ENCODE peak calls at places on chromosomes 11 and 22, in six cellular contexts. V is WERI-Rb-1; O is nucleus accumbens; R is HuH-7; L is activated CD8-positive, alpha-beta memory T cell treated with anti-CD3 and anti-CD28 coated beads, Interleukin-2, amount 50 U/mL, for 48 hours; K is fibroblast of mammary gland. U is an unnamed sample.

GRCh38 chr22:45207533-45207932 is 33.2 kb downstream of the KIAA0930 start:
- DNase-seq in L (no peak), V (no peak), R (no peak), O (no peak), K (no peak), U (no peak)

GRCh38 chr11:119803726-119804294 is 74.8 kb upstream of the NECTIN1 start:
- DNase-seq in V (no peak), K (no peak), L (no peak), O (no peak), R (no peak), U (no peak)

GRCh38 chr11:125348704-125349635 is 147.1 kb downstream of the FEZ1 start:
- DNase-seq in L (peak; percentile 79), K (peak; percentile 22), O (peak; percentile 26), V (peak; percentile 78), R (peak; percentile 69), U (peak; percentile 33)

GRCh38 chr22:26912985-26913384 is 255.6 kb downstream of the MIAT start:
- DNase-seq in R (no peak), O (no peak), K (no peak), V (no peak), L (no peak), U (no peak)

GRCh38 chr22:44259366-44260215 is 53.2 kb downstream of the SHISAL1 start:
- DNase-seq in L (peak; percentile 36), O (no peak), R (no peak), K (no peak), V (peak; percentile 2), U (no peak)

GRCh38 chr11:107397357-107397756 is 60.3 kb downstream of the CWF19L2 start:
- DNase-seq in V (peak; percentile 75), O (no peak), L (no peak), R (no peak), K (no peak), U (no peak)

GRCh38 chr11:65224939-65225283 is 36.9 kb upstream of the POLA2 start:
- DNase-seq in V (peak; percentile 89), K (peak; percentile 73), O (no peak), L (no peak), R (no peak), U (no peak)

GRCh38 chr11:84316866-84317560 is 1030.8 kb upstream of the CCDC90B start:
- DNase-seq in L (no peak), R (peak; percentile 14), V (no peak), K (peak; percentile 76), O (peak; percentile 71), U (peak; percentile 91)

GRCh38 chr22:24975813-24976341 is 23.4 kb downstream of the KIAA1671 start:
- DNase-seq in K (peak; percentile 24), L (no peak), O (no peak), V (no peak), R (no peak), U (no peak)

GRCh38 chr11:61007383-61007970 is 36.0 kb downstream of the CD6 start:
- DNase-seq in V (no peak), K (no peak), O (no peak), R (no peak), L (no peak), U (no peak)

GRCh38 chr11:122863704-122864326 is 18.7 kb upstream of the JHY start:
- DNase-seq in L (no peak), K (peak; percentile 59), R (peak; percentile 16), V (peak; percentile 35), O (peak; percentile 2), U (peak; percentile 26)

GRCh38 chr11:106503901-106504300 is 426.4 kb downstream of the AASDHPPT start:
- DNase-seq in K (no peak), R (no peak), O (no peak), V (no peak), L (no peak), U (no peak)

GRCh38 chr11:19832166-19832750 is 119.6 kb downstream of the NAV2 start:
- DNase-seq in V (peak; percentile 81), R (no peak), K (no peak), O (peak; percentile 25), L (no peak), U (peak; percentile 73)

GRCh38 chr11:75582935-75583709 is 21.1 kb downstream of the SERPINH1 start:
- DNase-seq in O (peak; percentile 66), R (peak; percentile 90), V (peak; percentile 84), K (peak; percentile 48), L (peak; percentile 71), U (peak; percentile 55)

GRCh38 chr11:61610905-61611304 is 30.0 kb upstream of the SYT7 start:
- DNase-seq in O (no peak), R (no peak), L (no peak), V (no peak), K (no peak), U (no peak)

GRCh38 chr22:49685686-49686085 is 142.0 kb downstream of the BRD1 start:
- DNase-seq in R (no peak), O (no peak), V (no peak), L (no peak), K (no peak), U (no peak)

GRCh38 chr11:32069361-32070058 is 21.4 kb upstream of the RCN1 start:
- DNase-seq in V (no peak), L (no peak), O (no peak), K (no peak), R (no peak), U (no peak)

GRCh38 chr11:62664405-62665074 is 470 bp downstream of the C11orf98 start:
- DNase-seq in R (peak; percentile 58), V (peak; percentile 56), K (peak; percentile 43), L (no peak), O (no peak), U (no peak)

GRCh38 chr11:121656333-121657090 is 203.7 kb upstream of the SORL1-AS1 start:
- DNase-seq in K (no peak), R (peak; percentile 7), L (no peak), V (no peak), O (no peak), U (peak; percentile 59)

GRCh38 chr11:48087974-48088681 is 107.8 kb downstream of the PTPRJ start:
- DNase-seq in L (no peak), O (no peak), R (no peak), K (no peak), V (no peak), U (no peak)

GRCh38 chr11:131925829-131926228 is 555.4 kb downstream of the NTM start:
- DNase-seq in O (no peak), L (no peak), K (no peak), V (no peak), R (no peak), U (no peak)

GRCh38 chr11:1087961-1088926 is 13.6 kb downstream of the MUC2 start:
- DNase-seq in O (no peak), V (no peak), L (no peak), K (no peak), R (no peak), U (no peak)

GRCh38 chr11:29578806-29579205 is 438.0 kb downstream of the KCNA4 start:
- DNase-seq in K (no peak), V (no peak), L (no peak), R (no peak), O (no peak), U (no peak)

GRCh38 chr11:12319734-12320387 is 57.5 kb upstream of the PARVA start:
- DNase-seq in O (no peak), K (no peak), R (no peak), V (no peak), L (no peak), U (no peak)

GRCh38 chr11:28245131-28245530 is 136.9 kb downstream of the METTL15 start:
- DNase-seq in R (no peak), K (peak; percentile 28), L (no peak), O (no peak), V (no peak), U (no peak)

GRCh38 chr11:19853016-19853415 is 140.4 kb downstream of the NAV2 start:
- DNase-seq in L (no peak), O (no peak), V (no peak), R (no peak), K (peak; percentile 54), U (no peak)

GRCh38 chr11:16804104-16804947 is 65.9 kb downstream of the C11orf58 start:
- DNase-seq in K (peak; percentile 86), L (no peak), O (no peak), V (no peak), R (no peak), U (no peak)

GRCh38 chr11:69099193-69099592 is 50.5 kb downstream of the TPCN2 start:
- DNase-seq in V (no peak), O (no peak), K (no peak), L (no peak), R (no peak), U (no peak)

GRCh38 chr11:61968758-61969390 is 1.4 kb upstream of the FTH1 start:
- DNase-seq in O (no peak), V (no peak), K (no peak), R (no peak), L (no peak), U (no peak)

GRCh38 chr11:58770627-58771457 is 39.1 kb upstream of the GLYAT start:
- DNase-seq in L (no peak), K (peak; percentile 91), O (no peak), V (no peak), R (no peak), U (no peak)

GRCh38 chr22:35150163-35151107 is 84.5 kb downstream of the ISX start:
- DNase-seq in L (peak; percentile 89), R (peak; percentile 52), V (peak; percentile 88), K (peak; percentile 37), O (peak; percentile 12), U (peak; percentile 34)

GRCh38 chr11:23405350-23405937 is 545.2 kb upstream of the CCDC179 start:
- DNase-seq in V (no peak), L (no peak), O (no peak), K (no peak), R (no peak), U (no peak)

GRCh38 chr22:27459955-27460354 is 341.6 kb downstream of the MN1 start:
- DNase-seq in K (no peak), V (no peak), R (no peak), O (no peak), L (no peak), U (no peak)

GRCh38 chr11:69352181-69352580 is 58.2 kb downstream of the MYEOV start:
- DNase-seq in L (no peak), R (no peak), K (no peak), O (no peak), V (no peak), U (no peak)

GRCh38 chr11:21465203-21465602 is 727.7 kb upstream of the ANO5 start:
- DNase-seq in O (no peak), V (no peak), L (no peak), R (no peak), K (no peak), U (no peak)

GRCh38 chr22:41966607-41967240 is 2.5 kb upstream of the SEPTIN3 start:
- DNase-seq in O (no peak), R (peak; percentile 47), V (peak; percentile 95), K (peak; percentile 92), L (no peak), U (peak; percentile 80)

GRCh38 chr11:129881570-129882170 is 13.7 kb downstream of the NFRKB start:
- DNase-seq in O (no peak), R (peak; percentile 66), K (peak; percentile 30), V (peak; percentile 41), L (peak; percentile 68), U (no peak)

U was measured in globus pallidus.